ENCODE peak calls at places on chromosomes 7 and 10, in four cellular contexts. F is epithelial cell of esophagus; O is NCI-H2081; E is naive thymus-derived CD8-positive, alpha-beta T cell. L is an unnamed sample.

GRCh38 chr10:132742837-132743194 is 43.1 kb downstream of the NKX6-2 start:
- DNase-seq in F (no peak), O (no peak), E (no peak), L (no peak)

GRCh38 chr10:58776613-58777318 is 264.1 kb downstream of the BICC1 start:
- DNase-seq in F (no peak), O (no peak), E (no peak), L (no peak)

GRCh38 chr7:124764071-124764846 is 1.3 kb downstream of the GPR37 start:
- DNase-seq in F (no peak), O (no peak), E (no peak), L (peak; percentile 22)

GRCh38 chr7:52261052-52261451 is 774.4 kb upstream of the POM121L12 start:
- DNase-seq in F (no peak), O (no peak), E (no peak), L (no peak)

GRCh38 chr10:71040326-71040725 is 152.0 kb upstream of the PCBD1 start:
- DNase-seq in F (no peak), O (peak; percentile 37), E (no peak), L (no peak)

GRCh38 chr7:16644624-16644986 is 949 bp downstream of the ANKMY2 start:
- DNase-seq in F (peak; percentile 32), O (peak; percentile 37), E (peak; percentile 61), L (peak; percentile 61)

GRCh38 chr7:69769826-69770225 is 171.6 kb downstream of the AUTS2 start:
- DNase-seq in F (no peak), O (no peak), E (no peak), L (no peak)

GRCh38 chr7:506391-506831 is 13.2 kb downstream of the PDGFA start:
- DNase-seq in F (no peak), O (no peak), E (no peak), L (no peak)

GRCh38 chr10:11782793-11783557 is 40.2 kb upstream of the PROSER2 start:
- DNase-seq in F (peak; percentile 77), O (peak; percentile 36), E (peak; percentile 57), L (peak; percentile 57)